ENCODE peak calls at places on chromosomes 1 and 21, in five cellular contexts. One of them, this sample, is unnamed.

GRCh38 chr1:207993477-207994445 is 82.8 kb upstream of the CD34 start:
- DNase-seq in GM23338: peak; percentile 76
- DNase-seq in brain microvascular endothelial cell: no peak
- DNase-seq in uterus: no peak
- DNase-seq in tibial artery: no peak
- DNase-seq in this sample: no peak

GRCh38 chr1:185973645-185974044 is 239.5 kb downstream of the HMCN1 start:
- DNase-seq in GM23338: no peak
- DNase-seq in brain microvascular endothelial cell: peak; percentile 94
- DNase-seq in uterus: no peak
- DNase-seq in tibial artery: no peak
- DNase-seq in this sample: no peak

GRCh38 chr1:45718289-45718688 is 30.3 kb downstream of the TMEM69 start:
- DNase-seq in GM23338: no peak
- DNase-seq in brain microvascular endothelial cell: no peak
- DNase-seq in uterus: no peak
- DNase-seq in tibial artery: no peak
- DNase-seq in this sample: no peak

GRCh38 chr1:52348704-52349301 is 17.2 kb downstream of the CC2D1B start:
- DNase-seq in GM23338: peak; percentile 82
- DNase-seq in brain microvascular endothelial cell: peak; percentile 38
- DNase-seq in uterus: no peak
- DNase-seq in tibial artery: no peak
- DNase-seq in this sample: no peak

GRCh38 chr1:5904551-5904950 is 87.7 kb downstream of the NPHP4 start:
- DNase-seq in GM23338: no peak
- DNase-seq in brain microvascular endothelial cell: no peak
- DNase-seq in uterus: no peak
- DNase-seq in tibial artery: no peak
- DNase-seq in this sample: no peak

GRCh38 chr21:16192900-16193299 is 463.1 kb downstream of the USP25 start:
- DNase-seq in GM23338: no peak
- DNase-seq in brain microvascular endothelial cell: no peak
- DNase-seq in uterus: peak; percentile 61
- DNase-seq in tibial artery: peak; percentile 21
- DNase-seq in this sample: no peak

GRCh38 chr21:44440241-44441040 is 14.9 kb upstream of the LRRC3 start:
- DNase-seq in GM23338: no peak
- DNase-seq in brain microvascular endothelial cell: no peak
- DNase-seq in uterus: no peak
- DNase-seq in tibial artery: no peak
- DNase-seq in this sample: no peak

GRCh38 chr1:13782634-13782995 is 82.6 kb downstream of the PRDM2 start:
- DNase-seq in GM23338: no peak
- DNase-seq in brain microvascular endothelial cell: no peak
- DNase-seq in uterus: no peak
- DNase-seq in tibial artery: no peak
- DNase-seq in this sample: no peak

GRCh38 chr1:205782627-205783470 is 7.6 kb upstream of the RAB29 start:
- DNase-seq in GM23338: no peak
- DNase-seq in brain microvascular endothelial cell: no peak
- DNase-seq in uterus: no peak
- DNase-seq in tibial artery: no peak
- DNase-seq in this sample: no peak

GRCh38 chr1:90729484-90730246 is 12.6 kb upstream of the BARHL2 start:
- DNase-seq in GM23338: peak; percentile 91
- DNase-seq in brain microvascular endothelial cell: no peak
- DNase-seq in uterus: no peak
- DNase-seq in tibial artery: no peak
- DNase-seq in this sample: no peak

GRCh38 chr1:28560886-28561285 is 8.0 kb downstream of the TRNAU1AP start:
- DNase-seq in GM23338: no peak
- DNase-seq in brain microvascular endothelial cell: no peak
- DNase-seq in uterus: no peak
- DNase-seq in tibial artery: no peak
- DNase-seq in this sample: no peak

GRCh38 chr21:44943005-44943685 is 3.3 kb downstream of the SLX9 start:
- DNase-seq in GM23338: no peak
- DNase-seq in brain microvascular endothelial cell: no peak
- DNase-seq in uterus: no peak
- DNase-seq in tibial artery: no peak
- DNase-seq in this sample: no peak

GRCh38 chr1:218585565-218586184 is 240.5 kb downstream of the TGFB2 start:
- DNase-seq in GM23338: peak; percentile 65
- DNase-seq in brain microvascular endothelial cell: peak; percentile 87
- DNase-seq in uterus: no peak
- DNase-seq in tibial artery: no peak
- DNase-seq in this sample: no peak

GRCh38 chr1:21280482-21280881 is 9.8 kb downstream of the ECE1 start:
- DNase-seq in GM23338: no peak
- DNase-seq in brain microvascular endothelial cell: no peak
- DNase-seq in uterus: no peak
- DNase-seq in tibial artery: no peak
- DNase-seq in this sample: no peak

GRCh38 chr1:21278208-21278861 is 11.9 kb downstream of the ECE1 start:
- DNase-seq in GM23338: no peak
- DNase-seq in brain microvascular endothelial cell: peak; percentile 59
- DNase-seq in uterus: no peak
- DNase-seq in tibial artery: peak; percentile 65
- DNase-seq in this sample: no peak

GRCh38 chr1:21280011-21280471 is 10.2 kb downstream of the ECE1 start:
- DNase-seq in GM23338: no peak
- DNase-seq in brain microvascular endothelial cell: no peak
- DNase-seq in uterus: peak; percentile 54
- DNase-seq in tibial artery: no peak
- DNase-seq in this sample: no peak

GRCh38 chr1:21278898-21279819 is 11.1 kb downstream of the ECE1 start:
- DNase-seq in GM23338: no peak
- DNase-seq in brain microvascular endothelial cell: no peak
- DNase-seq in uterus: no peak
- DNase-seq in tibial artery: no peak
- DNase-seq in this sample: no peak

GRCh38 chr1:21277178-21277577 is 13.1 kb downstream of the ECE1 start:
- DNase-seq in GM23338: no peak
- DNase-seq in brain microvascular endothelial cell: no peak
- DNase-seq in uterus: no peak
- DNase-seq in tibial artery: no peak
- DNase-seq in this sample: no peak
- H3K27ac ChIP-seq in GM23338: peak overlapping the region; percentile 19
- H3K27ac ChIP-seq in brain microvascular endothelial cell: no peak overlapping the region
- H3K27ac ChIP-seq in uterus: peak overlapping the region; percentile 43
- H3K27ac ChIP-seq in tibial artery: peak overlapping the region; percentile 67
- H3K27ac ChIP-seq in this sample: no peak overlapping the region

GRCh38 chr1:55334797-55335196 is 119.6 kb upstream of the USP24 start:
- DNase-seq in GM23338: no peak
- DNase-seq in brain microvascular endothelial cell: no peak
- DNase-seq in uterus: no peak
- DNase-seq in tibial artery: no peak
- DNase-seq in this sample: no peak

GRCh38 chr1:55337801-55338447 is 122.8 kb upstream of the USP24 start:
- DNase-seq in GM23338: peak; percentile 79
- DNase-seq in brain microvascular endothelial cell: peak; percentile 75
- DNase-seq in uterus: no peak
- DNase-seq in tibial artery: no peak
- DNase-seq in this sample: no peak

GRCh38 chr1:55339681-55340080 is 124.5 kb upstream of the USP24 start:
- DNase-seq in GM23338: no peak
- DNase-seq in brain microvascular endothelial cell: no peak
- DNase-seq in uterus: no peak
- DNase-seq in tibial artery: no peak
- DNase-seq in this sample: no peak

GRCh38 chr1:55334140-55334539 is 119.0 kb upstream of the USP24 start:
- DNase-seq in GM23338: no peak
- DNase-seq in brain microvascular endothelial cell: peak; percentile 20
- DNase-seq in uterus: no peak
- DNase-seq in tibial artery: no peak
- DNase-seq in this sample: no peak

DNA sequence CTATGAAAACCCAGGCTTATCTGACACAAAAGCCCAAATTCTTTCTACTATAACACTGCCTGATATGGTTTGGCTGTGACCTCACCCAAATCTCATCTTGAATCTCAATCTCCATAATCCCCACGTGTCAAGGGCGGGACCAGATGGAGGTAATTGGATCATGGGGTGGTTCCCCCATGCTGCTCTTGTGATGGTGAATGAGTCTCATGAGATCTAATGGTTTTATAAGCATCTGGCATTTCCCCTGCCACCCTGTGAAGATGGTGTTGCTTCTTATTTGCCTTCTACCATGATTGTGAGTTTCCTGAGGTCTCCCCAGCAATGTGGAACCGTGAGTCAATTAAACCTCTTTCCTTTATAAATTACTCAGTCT is 123.3 kb upstream of the USP24 start:
- DNase-seq in GM23338: no peak
- DNase-seq in brain microvascular endothelial cell: no peak
- DNase-seq in uterus: no peak
- DNase-seq in tibial artery: no peak
- DNase-seq in this sample: no peak
- TF ChIP-seq CTCF in GM23338: no peak
- TF ChIP-seq CTCF in brain microvascular endothelial cell: no peak
- TF ChIP-seq CTCF in uterus: no peak
- TF ChIP-seq CTCF in tibial artery: no peak
- TF ChIP-seq CTCF in this sample: no peak

DNA sequence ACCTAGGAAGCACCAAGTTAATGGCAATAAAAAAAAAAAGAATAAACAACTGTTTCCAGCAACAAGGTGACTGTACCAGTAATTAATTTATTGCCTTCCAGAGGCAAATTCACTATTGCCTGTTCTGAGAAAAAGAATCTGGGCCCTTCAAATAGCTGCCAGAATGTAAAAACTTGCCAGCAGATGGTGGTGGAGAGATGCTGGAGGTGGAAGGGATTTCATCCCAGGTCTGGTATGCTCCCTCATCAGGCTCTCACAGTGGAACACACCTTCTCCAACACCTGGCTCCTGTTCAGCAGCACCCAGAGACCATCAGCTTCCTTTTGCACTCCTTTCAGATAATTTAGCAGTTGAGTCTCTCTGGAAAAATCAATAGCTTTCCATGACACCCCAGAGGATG is 792.9 kb upstream of the ADAMTS5 start:
- DNase-seq in GM23338: no peak
- DNase-seq in brain microvascular endothelial cell: no peak
- DNase-seq in uterus: no peak
- DNase-seq in tibial artery: no peak
- DNase-seq in this sample: no peak
- H3K27ac ChIP-seq in GM23338: no peak overlapping the region
- H3K27ac ChIP-seq in brain microvascular endothelial cell: no peak overlapping the region
- H3K27ac ChIP-seq in uterus: no peak overlapping the region
- H3K27ac ChIP-seq in tibial artery: no peak overlapping the region
- H3K27ac ChIP-seq in this sample: no peak overlapping the region

GRCh38 chr1:33975961-33976360 is 112.1 kb downstream of the HMGB4 start:
- DNase-seq in GM23338: no peak
- DNase-seq in brain microvascular endothelial cell: no peak
- DNase-seq in uterus: no peak
- DNase-seq in tibial artery: no peak
- DNase-seq in this sample: no peak
- TF ChIP-seq CTCF in GM23338: no peak
- TF ChIP-seq CTCF in brain microvascular endothelial cell: no peak
- TF ChIP-seq CTCF in uterus: no peak
- TF ChIP-seq CTCF in tibial artery: no peak
- TF ChIP-seq CTCF in this sample: no peak

GRCh38 chr1:74368335-74368734 is 133.1 kb downstream of the TNNI3K start:
- DNase-seq in GM23338: peak; percentile 12
- DNase-seq in brain microvascular endothelial cell: no peak
- DNase-seq in uterus: no peak
- DNase-seq in tibial artery: no peak
- DNase-seq in this sample: no peak
- H3K27ac ChIP-seq in GM23338: no peak overlapping the region
- H3K27ac ChIP-seq in brain microvascular endothelial cell: no peak overlapping the region
- H3K27ac ChIP-seq in uterus: no peak overlapping the region
- H3K27ac ChIP-seq in tibial artery: no peak overlapping the region
- H3K27ac ChIP-seq in this sample: no peak overlapping the region

DNA sequence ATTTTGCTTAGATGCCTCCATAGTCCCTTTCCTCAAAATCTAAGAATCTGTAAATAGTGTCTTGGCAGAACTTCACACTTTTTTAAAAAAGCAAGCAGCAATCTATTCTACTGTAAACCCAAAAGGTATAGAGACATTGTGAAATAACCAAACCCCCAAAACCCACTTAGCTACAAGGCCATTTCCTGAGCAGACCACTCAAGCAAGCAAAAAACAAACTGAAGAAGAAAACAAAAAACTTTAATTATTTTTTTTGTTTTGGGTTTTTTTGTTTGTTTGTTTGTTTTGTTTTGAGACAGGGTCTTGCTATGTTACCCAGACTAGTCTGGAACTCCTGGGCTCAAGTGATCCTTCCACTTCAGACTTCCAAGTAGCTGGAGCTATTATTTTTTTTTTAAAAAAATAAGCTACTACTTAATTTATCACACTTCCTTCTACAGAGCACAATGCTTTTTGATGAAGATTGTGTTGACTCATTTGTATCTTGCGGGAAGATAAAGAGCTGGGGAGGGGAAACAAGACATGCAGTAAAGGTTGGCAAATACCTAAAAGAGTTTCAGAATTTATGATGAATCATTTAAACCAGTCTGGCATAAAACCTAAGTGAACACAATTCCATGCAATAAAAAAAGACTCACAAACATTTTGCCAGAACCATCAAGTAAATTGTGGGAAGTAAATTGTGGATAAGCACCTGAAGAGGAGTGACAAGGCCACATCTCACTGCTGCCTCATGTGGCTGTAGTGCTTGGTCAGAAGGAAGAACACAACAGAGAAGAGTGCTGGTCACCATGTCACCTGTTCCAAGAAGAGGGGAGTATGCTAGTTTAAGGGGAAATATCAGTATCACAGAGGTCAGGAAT is 2.7 kb upstream of the PTPN22 start:
- DNase-seq in GM23338: peak; percentile 55
- DNase-seq in brain microvascular endothelial cell: no peak
- DNase-seq in uterus: no peak
- DNase-seq in tibial artery: no peak
- DNase-seq in this sample: no peak
- TF ChIP-seq CTCF in GM23338: peak; percentile 56
- TF ChIP-seq CTCF in brain microvascular endothelial cell: peak; percentile 56
- TF ChIP-seq CTCF in uterus: no peak
- TF ChIP-seq CTCF in tibial artery: no peak
- TF ChIP-seq CTCF in this sample: no peak

GRCh38 chr1:165612062-165612461 is 19.0 kb upstream of the MGST3 start:
- DNase-seq in GM23338: no peak
- DNase-seq in brain microvascular endothelial cell: no peak
- DNase-seq in uterus: no peak
- DNase-seq in tibial artery: no peak
- DNase-seq in this sample: no peak
- H3K27ac ChIP-seq in GM23338: no peak overlapping the region
- H3K27ac ChIP-seq in brain microvascular endothelial cell: no peak overlapping the region
- H3K27ac ChIP-seq in uterus: no peak overlapping the region
- H3K27ac ChIP-seq in tibial artery: no peak overlapping the region
- H3K27ac ChIP-seq in this sample: no peak overlapping the region

DNA sequence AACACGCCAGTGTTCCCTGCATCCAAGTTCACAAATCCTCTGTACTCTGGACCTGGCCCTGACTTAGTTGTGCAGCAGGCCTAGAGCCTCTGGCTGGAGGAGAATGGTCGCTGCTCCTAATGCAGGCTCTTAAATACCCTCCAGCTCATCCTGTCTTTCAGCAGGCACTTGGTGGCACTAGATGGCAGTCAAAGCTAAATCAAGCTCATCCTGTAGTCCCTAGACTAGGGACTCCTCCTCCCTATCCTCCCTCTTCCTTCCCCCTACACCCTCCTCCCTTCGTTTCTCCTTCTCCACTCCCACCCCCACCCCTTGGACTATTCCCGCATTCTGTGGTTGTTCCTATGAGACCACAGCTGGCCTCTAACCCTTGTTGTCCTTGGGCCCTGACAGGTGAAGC is 41.5 kb upstream of the MTR start:
- DNase-seq in GM23338: peak; percentile 71
- DNase-seq in brain microvascular endothelial cell: no peak
- DNase-seq in uterus: no peak
- DNase-seq in tibial artery: no peak
- DNase-seq in this sample: no peak
- TF ChIP-seq CTCF in GM23338: peak; percentile 77
- TF ChIP-seq CTCF in brain microvascular endothelial cell: peak; percentile 38
- TF ChIP-seq CTCF in uterus: no peak
- TF ChIP-seq CTCF in tibial artery: no peak
- TF ChIP-seq CTCF in this sample: no peak

GRCh38 chr1:63774617-63775417 is 1.0 kb downstream of the ROR1 start:
- DNase-seq in GM23338: peak; percentile 87
- DNase-seq in brain microvascular endothelial cell: peak; percentile 33
- DNase-seq in uterus: peak; percentile 52
- DNase-seq in tibial artery: peak; percentile 54
- DNase-seq in this sample: no peak
- H3K27ac ChIP-seq in GM23338: peak overlapping the region; percentile 98
- H3K27ac ChIP-seq in brain microvascular endothelial cell: peak overlapping the region; percentile 65
- H3K27ac ChIP-seq in uterus: peak overlapping the region; percentile 92
- H3K27ac ChIP-seq in tibial artery: peak overlapping the region; percentile 99
- H3K27ac ChIP-seq in this sample: no peak overlapping the region